ENCODE peak calls at places on chromosomes 11 and 22, in six cellular contexts. One of them, this sample, is unnamed.

GRCh38 chr11:128802358-128802981 is 64.6 kb downstream of the KCNJ1 start:
- DNase-seq in B cell: no peak
- DNase-seq in stimulated activated CD4-positive, alpha-beta T cell treated with anti-CD3 and anti-CD28 coated beads, Interleukin-12 subunit alpha, Interleukin-12 subunit beta, amount 100 ng/mL, for 24 hours: no peak
- DNase-seq in HT1080: peak; percentile 48
- DNase-seq in HTR-8/SVneo: peak; percentile 17
- DNase-seq in choroid plexus epithelial cell: peak; percentile 43
- DNase-seq in this sample: peak; percentile 31

GRCh38 chr22:37563153-37564081 is 3.1 kb downstream of the CDC42EP1 start:
- DNase-seq in HTR-8/SVneo: peak; percentile 56
- DNase-seq in choroid plexus epithelial cell: peak; percentile 98
- DNase-seq in HT1080: peak; percentile 94
- DNase-seq in B cell: no peak
- DNase-seq in stimulated activated CD4-positive, alpha-beta T cell treated with anti-CD3 and anti-CD28 coated beads, Interleukin-12 subunit alpha, Interleukin-12 subunit beta, amount 100 ng/mL, for 24 hours: no peak
- DNase-seq in this sample: peak; percentile 46

GRCh38 chr11:77819921-77820564 is 479 bp downstream of the RSF1 start:
- DNase-seq in choroid plexus epithelial cell: peak; percentile 47
- DNase-seq in stimulated activated CD4-positive, alpha-beta T cell treated with anti-CD3 and anti-CD28 coated beads, Interleukin-12 subunit alpha, Interleukin-12 subunit beta, amount 100 ng/mL, for 24 hours: peak; percentile 12
- DNase-seq in B cell: no peak
- DNase-seq in HT1080: peak; percentile 42
- DNase-seq in HTR-8/SVneo: peak; percentile 43
- DNase-seq in this sample: peak; percentile 52

GRCh38 chr11:36011574-36011973 is 67.7 kb downstream of the LDLRAD3 start:
- DNase-seq in choroid plexus epithelial cell: no peak
- DNase-seq in HTR-8/SVneo: no peak
- DNase-seq in HT1080: no peak
- DNase-seq in stimulated activated CD4-positive, alpha-beta T cell treated with anti-CD3 and anti-CD28 coated beads, Interleukin-12 subunit alpha, Interleukin-12 subunit beta, amount 100 ng/mL, for 24 hours: no peak
- DNase-seq in B cell: no peak
- DNase-seq in this sample: no peak

GRCh38 chr11:72813740-72814138 is 472 bp upstream of the ATG16L2 start:
- DNase-seq in choroid plexus epithelial cell: peak; percentile 75
- DNase-seq in HT1080: peak; percentile 77
- DNase-seq in HTR-8/SVneo: peak; percentile 83
- DNase-seq in stimulated activated CD4-positive, alpha-beta T cell treated with anti-CD3 and anti-CD28 coated beads, Interleukin-12 subunit alpha, Interleukin-12 subunit beta, amount 100 ng/mL, for 24 hours: peak; percentile 71
- DNase-seq in B cell: no peak
- DNase-seq in this sample: peak; percentile 85

GRCh38 chr11:77092382-77092781 is 10.3 kb upstream of the OMP start:
- DNase-seq in B cell: no peak
- DNase-seq in HT1080: no peak
- DNase-seq in HTR-8/SVneo: no peak
- DNase-seq in choroid plexus epithelial cell: no peak
- DNase-seq in stimulated activated CD4-positive, alpha-beta T cell treated with anti-CD3 and anti-CD28 coated beads, Interleukin-12 subunit alpha, Interleukin-12 subunit beta, amount 100 ng/mL, for 24 hours: no peak
- DNase-seq in this sample: no peak

GRCh38 chr11:76209956-76210885 is 3.9 kb upstream of the WNT11 start:
- DNase-seq in HTR-8/SVneo: peak; percentile 71
- DNase-seq in choroid plexus epithelial cell: peak; percentile 83
- DNase-seq in HT1080: no peak
- DNase-seq in stimulated activated CD4-positive, alpha-beta T cell treated with anti-CD3 and anti-CD28 coated beads, Interleukin-12 subunit alpha, Interleukin-12 subunit beta, amount 100 ng/mL, for 24 hours: no peak
- DNase-seq in B cell: no peak
- DNase-seq in this sample: peak; percentile 52

GRCh38 chr11:102172127-102172848 is 62.0 kb downstream of the YAP1 start:
- DNase-seq in B cell: no peak
- DNase-seq in stimulated activated CD4-positive, alpha-beta T cell treated with anti-CD3 and anti-CD28 coated beads, Interleukin-12 subunit alpha, Interleukin-12 subunit beta, amount 100 ng/mL, for 24 hours: no peak
- DNase-seq in HTR-8/SVneo: no peak
- DNase-seq in HT1080: peak; percentile 59
- DNase-seq in choroid plexus epithelial cell: peak; percentile 71
- DNase-seq in this sample: no peak

GRCh38 chr11:35103366-35104194 is 35.4 kb upstream of the CD44 start:
- DNase-seq in B cell: no peak
- DNase-seq in HT1080: peak; percentile 48
- DNase-seq in stimulated activated CD4-positive, alpha-beta T cell treated with anti-CD3 and anti-CD28 coated beads, Interleukin-12 subunit alpha, Interleukin-12 subunit beta, amount 100 ng/mL, for 24 hours: no peak
- DNase-seq in HTR-8/SVneo: no peak
- DNase-seq in choroid plexus epithelial cell: no peak
- DNase-seq in this sample: no peak

GRCh38 chr22:17266261-17266971 is 47.2 kb upstream of the ADA2 start:
- DNase-seq in stimulated activated CD4-positive, alpha-beta T cell treated with anti-CD3 and anti-CD28 coated beads, Interleukin-12 subunit alpha, Interleukin-12 subunit beta, amount 100 ng/mL, for 24 hours: no peak
- DNase-seq in HTR-8/SVneo: no peak
- DNase-seq in B cell: no peak
- DNase-seq in HT1080: no peak
- DNase-seq in choroid plexus epithelial cell: peak; percentile 33
- DNase-seq in this sample: no peak

GRCh38 chr11:114616516-114616915 is 20.9 kb upstream of the NXPE4 start:
- DNase-seq in B cell: no peak
- DNase-seq in stimulated activated CD4-positive, alpha-beta T cell treated with anti-CD3 and anti-CD28 coated beads, Interleukin-12 subunit alpha, Interleukin-12 subunit beta, amount 100 ng/mL, for 24 hours: no peak
- DNase-seq in HTR-8/SVneo: no peak
- DNase-seq in HT1080: no peak
- DNase-seq in choroid plexus epithelial cell: no peak
- DNase-seq in this sample: no peak